ENCODE peak calls at places on chromosomes 16 and 17, in six cellular contexts. M, J, B, K, O and S are unnamed samples.
A peak's percentile ranks its signal among the peaks of the same experiment; 100 is the strongest.

GRCh38 chr16:86078121-86078600 is 179.2 kb downstream of the IRF8 start:
- DNase-seq in M (no peak), J (no peak), B (no peak), K (no peak), O (no peak), S (no peak)

GRCh38 chr16:53142823-53143568 is 88.2 kb downstream of the CHD9 start:
- DNase-seq in M (no peak), J (no peak), B (peak; percentile 16), K (no peak), O (no peak), S (no peak)

GRCh38 chr16:50121721-50122445 is 31.2 kb upstream of the TENT4B start:
- DNase-seq in M (no peak), J (no peak), B (no peak), K (no peak), O (no peak), S (no peak)

GRCh38 chr17:71068351-71068750 is 899.0 kb downstream of the KCNJ2 start:
- DNase-seq in M (no peak), J (no peak), B (peak; percentile 29), K (no peak), O (no peak), S (no peak)

GRCh38 chr16:89687092-89687940 is 827 bp downstream of the CDK10 start:
- DNase-seq in M (no peak), J (no peak), B (peak; percentile 84), K (no peak), O (no peak), S (no peak)

GRCh38 chr17:63700528-63701441 is 860 bp upstream of the LIMD2 start:
- DNase-seq in M (no peak), J (no peak), B (peak; percentile 79), K (no peak), O (no peak), S (no peak)

GRCh38 chr17:44112284-44113280 is 10.9 kb downstream of the HDAC5 start:
- DNase-seq in M (peak; percentile 69), J (no peak), B (no peak), K (no peak), O (no peak), S (no peak)

GRCh38 chr16:87330646-87331045 is 13.5 kb upstream of the C16orf95 start:
- DNase-seq in M (no peak), J (no peak), B (no peak), K (no peak), O (no peak), S (no peak)

GRCh38 chr16:11629071-11630030 is 38.9 kb upstream of the SNN start:
- DNase-seq in M (no peak), J (no peak), B (no peak), K (no peak), O (no peak), S (no peak)

GRCh38 chr17:74394977-74395376 is 27.7 kb downstream of the GPR142 start:
- DNase-seq in M (no peak), J (no peak), B (no peak), K (peak; percentile 51), O (no peak), S (peak; percentile 57)

GRCh38 chr17:65703891-65704290 is 142.4 kb upstream of the AXIN2 start:
- DNase-seq in M (no peak), J (no peak), B (no peak), K (no peak), O (no peak), S (no peak)

GRCh38 chr16:88922114-88922825 is 54.7 kb downstream of the CBFA2T3 start:
- DNase-seq in M (no peak), J (peak; percentile 70), B (peak; percentile 87), K (peak; percentile 80), O (peak; percentile 29), S (no peak)

GRCh38 chr16:31001507-31002251 is 8.8 kb downstream of the STX1B start:
- DNase-seq in M (no peak), J (no peak), B (no peak), K (no peak), O (no peak), S (no peak)

GRCh38 chr17:77851921-77852320 is 106.6 kb upstream of the TNRC6C start:
- DNase-seq in M (no peak), J (no peak), B (no peak), K (no peak), O (no peak), S (no peak)

GRCh38 chr17:14360851-14361250 is 60.0 kb downstream of the HS3ST3B1 start:
- DNase-seq in M (no peak), J (no peak), B (no peak), K (no peak), O (no peak), S (no peak)

GRCh38 chr16:67393111-67393789 is at the start of gene TPPP3:
- DNase-seq in M (peak; percentile 93), J (peak; percentile 84), B (peak; percentile 91), K (no peak), O (no peak), S (peak; percentile 95)

GRCh38 chr17:80219013-80219776 is 938 bp downstream of the SGSH start:
- DNase-seq in M (peak; percentile 73), J (peak; percentile 86), B (peak; percentile 88), K (peak; percentile 54), O (peak; percentile 45), S (peak; percentile 77)

GRCh38 chr17:81983011-81983638 is 5.7 kb downstream of the ASPSCR1 start:
- DNase-seq in M (no peak), J (no peak), B (no peak), K (no peak), O (no peak), S (no peak)

GRCh38 chr17:58996968-58997367 is 109.7 kb downstream of the TRIM37 start:
- DNase-seq in M (no peak), J (no peak), B (no peak), K (no peak), O (no peak), S (no peak)

GRCh38 chr17:38877130-38877851 is 7.4 kb downstream of the LASP1 start:
- DNase-seq in M (no peak), J (no peak), B (no peak), K (no peak), O (no peak), S (no peak)

GRCh38 chr17:38875477-38876080 is 5.7 kb downstream of the LASP1 start:
- DNase-seq in M (no peak), J (no peak), B (peak; percentile 53), K (no peak), O (no peak), S (no peak)

GRCh38 chr17:38883592-38884526 is 14.0 kb downstream of the LASP1 start:
- DNase-seq in M (no peak), J (no peak), B (peak; percentile 44), K (no peak), O (no peak), S (no peak)

GRCh38 chr17:38881600-38882191 is 11.8 kb downstream of the LASP1 start:
- DNase-seq in M (peak; percentile 87), J (peak; percentile 64), B (peak; percentile 54), K (no peak), O (no peak), S (no peak)

GRCh38 chr17:38879878-38880727 is 10.2 kb downstream of the LASP1 start:
- DNase-seq in M (peak; percentile 70), J (no peak), B (peak; percentile 89), K (no peak), O (no peak), S (no peak)
- H3K4me3 ChIP-seq in M (no peak overlapping the region), J (no peak overlapping the region), B (peak overlapping the region; percentile 40), K (no peak overlapping the region), O (peak overlapping the region; percentile 21), S (peak overlapping the region; percentile 1)

DNA sequence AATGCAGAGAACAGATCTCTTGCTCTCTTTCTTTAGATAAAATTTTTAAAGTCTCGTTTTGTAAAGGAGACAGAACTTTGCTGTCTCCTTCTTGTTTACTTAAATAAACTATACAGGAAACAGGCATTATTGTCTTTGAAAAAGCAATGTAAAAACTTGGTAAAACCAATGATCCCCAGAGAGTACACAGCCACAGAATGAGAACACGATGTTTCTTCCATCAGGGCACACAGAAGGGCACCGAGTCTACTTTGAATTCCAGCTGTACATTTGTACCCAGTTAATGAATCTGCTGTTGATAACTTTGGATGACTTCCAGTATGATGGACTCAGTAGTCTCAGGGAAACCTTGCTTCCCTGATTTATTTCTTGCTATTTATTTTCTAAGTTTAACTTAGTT is 8.1 kb upstream of the TMEM100 start:
- DNase-seq in M (no peak), J (no peak), B (peak; percentile 16), K (no peak), O (no peak), S (no peak)
- H3K4me3 ChIP-seq in M (no peak overlapping the region), J (no peak overlapping the region), B (peak overlapping the region; percentile 66), K (no peak overlapping the region), O (no peak overlapping the region), S (no peak overlapping the region)

GRCh38 chr17:40060887-40061480 is 1.8 kb upstream of the THRA start:
- DNase-seq in M (no peak), J (no peak), B (no peak), K (no peak), O (no peak), S (no peak)

GRCh38 chr17:40059729-40060475 is 2.9 kb upstream of the THRA start:
- DNase-seq in M (no peak), J (no peak), B (no peak), K (no peak), O (no peak), S (no peak)

GRCh38 chr17:40058151-40058784 is 4.1 kb upstream of the MED24 start:
- DNase-seq in M (no peak), J (no peak), B (peak; percentile 41), K (no peak), O (no peak), S (no peak)

GRCh38 chr17:40056379-40057005 is 2.3 kb upstream of the MED24 start:
- DNase-seq in M (no peak), J (no peak), B (no peak), K (no peak), O (no peak), S (no peak)

DNA sequence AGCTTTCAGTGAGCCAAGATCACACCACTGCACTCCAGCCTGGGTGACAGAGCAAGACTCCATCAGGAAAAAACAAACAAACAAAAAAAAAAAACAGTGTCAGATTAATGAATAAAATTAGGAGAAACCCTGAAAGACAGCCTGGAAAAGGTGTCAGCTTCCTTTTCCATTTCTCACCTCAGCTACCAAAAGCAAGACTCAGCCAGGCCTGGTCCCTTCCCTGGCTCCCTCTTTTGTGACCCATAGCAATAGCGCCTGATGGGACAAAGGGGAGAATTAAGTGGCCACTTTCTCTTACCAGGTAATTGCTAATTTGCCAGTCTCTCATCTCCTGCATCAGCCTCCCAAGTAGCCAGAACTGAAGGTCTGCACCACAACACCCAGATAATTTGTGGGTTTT is 3.9 kb upstream of the THRA start:
- DNase-seq in M (no peak), J (no peak), B (no peak), K (no peak), O (no peak), S (no peak)
- H3K4me3 ChIP-seq in M (no peak overlapping the region), J (no peak overlapping the region), B (no peak overlapping the region), K (no peak overlapping the region), O (no peak overlapping the region), S (no peak overlapping the region)

DNA sequence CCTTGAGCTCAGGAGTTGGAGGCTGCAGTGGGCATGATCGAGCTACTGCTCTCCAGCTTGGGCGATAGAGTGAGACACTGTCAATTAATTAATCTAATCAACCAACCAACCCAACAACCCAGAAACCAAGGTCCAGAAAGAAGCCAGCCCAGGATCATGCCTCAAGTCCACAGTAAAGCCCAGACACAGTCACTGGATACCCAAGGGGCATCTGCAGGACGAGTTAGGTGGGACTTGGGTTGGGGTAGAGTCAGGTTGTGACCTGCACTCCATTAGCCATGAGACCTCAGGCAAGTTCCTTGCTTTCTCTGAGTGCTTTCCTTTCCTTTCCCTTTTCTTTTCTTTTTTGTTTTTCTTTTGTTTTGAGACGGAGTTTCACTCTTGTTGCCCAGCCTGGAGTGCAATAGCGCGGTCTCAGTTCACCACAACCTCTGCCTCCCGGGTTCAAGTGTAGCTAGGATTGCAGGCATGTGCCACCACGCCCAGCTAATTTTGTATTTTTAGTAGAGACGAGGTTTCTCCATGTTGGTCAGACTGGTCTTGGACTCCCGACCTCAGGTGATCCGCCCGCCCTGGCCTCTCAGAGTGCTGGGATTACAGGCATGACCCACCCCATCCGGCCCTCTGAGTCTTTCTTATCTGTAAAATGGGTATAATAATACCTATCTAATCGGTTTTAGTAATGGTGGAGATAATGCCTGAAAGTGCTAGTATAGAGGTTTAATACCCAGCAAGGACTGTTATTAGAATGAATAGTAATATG is 3.5 kb upstream of the HSD17B1 start:
- DNase-seq in M (no peak), J (no peak), B (no peak), K (no peak), O (no peak), S (no peak)
- H3K4me3 ChIP-seq in M (no peak overlapping the region), J (no peak overlapping the region), B (no peak overlapping the region), K (no peak overlapping the region), O (no peak overlapping the region), S (no peak overlapping the region)